ENCODE peak calls at places on chromosomes 13 and 19, in five cellular contexts. One of them, this sample, is unnamed.

GRCh38 chr19:16066611-16067104 is 9.6 kb upstream of the TPM4 start:
- DNase-seq in AG04449: no peak
- DNase-seq in CD8-positive, alpha-beta memory T cell: peak; percentile 57
- DNase-seq in left ventricle myocardium inferior: no peak
- DNase-seq in effector memory CD4-positive, alpha-beta T cell: no peak
- DNase-seq in this sample: peak; percentile 30

GRCh38 chr13:45121421-45121820 is 1.1 kb downstream of the GTF2F2 start:
- DNase-seq in AG04449: no peak
- DNase-seq in CD8-positive, alpha-beta memory T cell: no peak
- DNase-seq in left ventricle myocardium inferior: no peak
- DNase-seq in effector memory CD4-positive, alpha-beta T cell: no peak
- DNase-seq in this sample: peak; percentile 52

GRCh38 chr19:15107056-15108010 is at the start of gene SYDE1:
- DNase-seq in AG04449: no peak
- DNase-seq in CD8-positive, alpha-beta memory T cell: no peak
- DNase-seq in left ventricle myocardium inferior: peak; percentile 56
- DNase-seq in effector memory CD4-positive, alpha-beta T cell: no peak
- DNase-seq in this sample: peak; percentile 64

GRCh38 chr19:32373614-32374295 is 28.3 kb downstream of the ZNF507 start:
- DNase-seq in AG04449: peak; percentile 98
- DNase-seq in CD8-positive, alpha-beta memory T cell: no peak
- DNase-seq in left ventricle myocardium inferior: no peak
- DNase-seq in effector memory CD4-positive, alpha-beta T cell: no peak
- DNase-seq in this sample: no peak

GRCh38 chr13:64186503-64186902 is 2770.9 kb upstream of the PCDH20 start:
- DNase-seq in AG04449: peak; percentile 0
- DNase-seq in CD8-positive, alpha-beta memory T cell: no peak
- DNase-seq in left ventricle myocardium inferior: no peak
- DNase-seq in effector memory CD4-positive, alpha-beta T cell: no peak
- DNase-seq in this sample: no peak

GRCh38 chr19:54208784-54209057 is 8.1 kb downstream of the RPS9 start:
- DNase-seq in AG04449: no peak
- DNase-seq in CD8-positive, alpha-beta memory T cell: no peak
- DNase-seq in left ventricle myocardium inferior: no peak
- DNase-seq in effector memory CD4-positive, alpha-beta T cell: no peak
- DNase-seq in this sample: peak; percentile 54

GRCh38 chr13:108859202-108860012 is 230.0 kb downstream of the MYO16 start:
- DNase-seq in AG04449: peak; percentile 76
- DNase-seq in CD8-positive, alpha-beta memory T cell: no peak
- DNase-seq in left ventricle myocardium inferior: no peak
- DNase-seq in effector memory CD4-positive, alpha-beta T cell: no peak
- DNase-seq in this sample: no peak

GRCh38 chr19:7617172-7617571 is 12.2 kb downstream of the XAB2 start:
- DNase-seq in AG04449: no peak
- DNase-seq in CD8-positive, alpha-beta memory T cell: no peak
- DNase-seq in left ventricle myocardium inferior: no peak
- DNase-seq in effector memory CD4-positive, alpha-beta T cell: no peak
- DNase-seq in this sample: no peak

GRCh38 chr13:25421602-25422001 is 49.8 kb downstream of the ATP8A2 start:
- DNase-seq in AG04449: no peak
- DNase-seq in CD8-positive, alpha-beta memory T cell: no peak
- DNase-seq in left ventricle myocardium inferior: no peak
- DNase-seq in effector memory CD4-positive, alpha-beta T cell: no peak
- DNase-seq in this sample: no peak

GRCh38 chr13:50587122-50587521 is 256.4 kb downstream of the DLEU7 start:
- DNase-seq in AG04449: no peak
- DNase-seq in CD8-positive, alpha-beta memory T cell: no peak
- DNase-seq in left ventricle myocardium inferior: no peak
- DNase-seq in effector memory CD4-positive, alpha-beta T cell: no peak
- DNase-seq in this sample: no peak

GRCh38 chr13:75633285-75633684 is 2.8 kb upstream of the LMO7 start:
- DNase-seq in AG04449: peak; percentile 88
- DNase-seq in CD8-positive, alpha-beta memory T cell: no peak
- DNase-seq in left ventricle myocardium inferior: no peak
- DNase-seq in effector memory CD4-positive, alpha-beta T cell: no peak
- DNase-seq in this sample: no peak

DNA sequence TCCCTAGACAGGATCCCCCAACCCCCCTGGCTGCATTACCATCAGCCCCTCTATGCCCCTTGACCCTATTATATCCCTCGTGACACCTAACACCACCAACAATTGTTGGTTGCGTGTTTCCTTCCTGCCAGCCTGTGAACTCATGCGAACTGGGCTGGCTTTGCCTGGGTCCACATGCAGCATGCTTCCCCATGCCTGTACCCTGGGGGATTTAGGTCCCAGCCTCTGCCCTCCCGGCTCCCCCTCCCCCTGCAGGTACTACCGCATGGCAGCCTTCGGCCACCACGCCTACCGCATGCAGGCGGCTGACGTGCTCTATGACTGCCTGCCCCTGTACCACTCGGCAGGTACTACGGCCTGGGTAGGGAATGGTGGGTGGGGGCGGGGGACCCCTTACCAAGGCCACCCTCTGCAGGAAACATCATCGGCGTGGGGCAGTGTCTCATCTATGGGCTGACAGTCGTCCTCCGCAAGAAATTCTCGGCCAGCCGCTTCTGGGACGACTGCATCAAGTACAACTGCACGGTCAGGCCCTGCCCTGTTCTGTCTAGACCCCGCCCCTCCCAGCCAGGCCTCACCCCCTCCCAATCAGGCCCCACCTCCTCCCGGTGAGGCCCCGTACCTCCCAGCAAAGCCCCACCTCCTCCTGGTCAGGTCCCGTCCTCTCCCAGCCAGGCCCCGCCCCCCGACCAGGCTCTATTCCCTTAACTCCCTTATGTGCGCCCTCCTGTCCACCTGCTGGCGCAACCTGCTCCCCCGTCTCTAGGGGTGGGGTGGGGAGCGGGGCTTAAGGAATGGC is 18.5 kb downstream of the SLC27A1 start:
- DNase-seq in AG04449: no peak
- DNase-seq in CD8-positive, alpha-beta memory T cell: peak; percentile 76
- DNase-seq in left ventricle myocardium inferior: peak; percentile 59
- DNase-seq in effector memory CD4-positive, alpha-beta T cell: peak; percentile 57
- DNase-seq in this sample: peak; percentile 100
- H3K4me3 ChIP-seq in AG04449: no peak overlapping the region
- H3K4me3 ChIP-seq in CD8-positive, alpha-beta memory T cell: peak overlapping the region; percentile 62
- H3K4me3 ChIP-seq in left ventricle myocardium inferior: peak overlapping the region; percentile 43
- H3K4me3 ChIP-seq in effector memory CD4-positive, alpha-beta T cell: peak overlapping the region; percentile 16
- H3K4me3 ChIP-seq in this sample: peak overlapping the region; percentile 31

DNA sequence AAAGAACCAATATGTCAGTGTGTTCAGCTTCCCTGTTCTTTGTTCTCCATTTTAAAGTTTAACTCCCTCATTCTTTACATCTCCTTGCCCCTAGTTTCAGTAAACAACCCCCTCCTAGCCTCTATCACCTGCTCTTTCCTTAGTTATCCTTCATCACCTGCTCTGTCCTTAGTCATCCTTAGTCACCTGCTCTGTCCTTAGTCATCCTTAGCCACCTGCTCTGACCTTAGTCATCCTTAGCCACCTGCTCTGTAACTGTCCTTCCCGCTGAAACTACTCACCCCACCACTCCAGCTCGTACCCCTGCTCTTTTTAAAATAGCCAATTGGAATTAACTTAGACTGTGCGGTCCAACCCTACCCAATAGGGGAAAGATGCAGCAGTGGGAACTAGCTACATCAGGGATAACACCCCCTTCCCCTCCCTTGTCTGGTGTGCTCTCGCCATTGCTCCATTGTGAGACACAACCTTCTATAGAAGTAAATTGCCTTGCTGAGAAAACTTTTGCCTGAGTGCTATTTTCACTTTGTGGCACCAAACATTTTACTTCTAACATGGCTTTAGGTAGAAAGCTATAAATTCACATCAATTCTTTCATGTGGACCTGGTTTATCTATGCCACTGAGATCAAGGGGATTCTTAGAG is 16.2 kb downstream of the EDNRB start:
- DNase-seq in AG04449: no peak
- DNase-seq in CD8-positive, alpha-beta memory T cell: no peak
- DNase-seq in left ventricle myocardium inferior: no peak
- DNase-seq in effector memory CD4-positive, alpha-beta T cell: no peak
- DNase-seq in this sample: no peak
- H3K4me3 ChIP-seq in AG04449: no peak overlapping the region
- H3K4me3 ChIP-seq in CD8-positive, alpha-beta memory T cell: no peak overlapping the region
- H3K4me3 ChIP-seq in left ventricle myocardium inferior: no peak overlapping the region
- H3K4me3 ChIP-seq in effector memory CD4-positive, alpha-beta T cell: no peak overlapping the region
- H3K4me3 ChIP-seq in this sample: no peak overlapping the region

DNA sequence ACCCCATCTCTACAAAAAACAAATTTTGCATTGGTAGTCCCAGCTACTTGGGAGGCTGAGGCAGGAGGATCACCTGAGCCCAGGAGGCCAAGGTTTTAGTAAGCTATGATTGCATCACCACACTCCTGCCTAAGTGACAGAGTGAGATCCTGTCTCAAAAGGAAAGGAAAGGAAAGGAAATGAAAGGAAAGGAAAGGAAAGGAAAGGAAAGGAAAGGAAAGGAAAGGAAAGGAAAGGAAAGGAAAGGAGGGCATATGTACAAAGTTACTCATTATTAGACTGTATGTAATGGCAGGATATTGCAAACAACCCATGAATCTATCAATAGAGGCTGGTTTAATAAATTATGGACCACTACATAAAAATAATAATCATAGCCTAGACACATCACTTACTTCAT is 40.8 kb upstream of the CACNA1A start:
- DNase-seq in AG04449: no peak
- DNase-seq in CD8-positive, alpha-beta memory T cell: no peak
- DNase-seq in left ventricle myocardium inferior: no peak
- DNase-seq in effector memory CD4-positive, alpha-beta T cell: no peak
- DNase-seq in this sample: no peak
- H3K4me3 ChIP-seq in AG04449: no peak overlapping the region
- H3K4me3 ChIP-seq in CD8-positive, alpha-beta memory T cell: no peak overlapping the region
- H3K4me3 ChIP-seq in left ventricle myocardium inferior: no peak overlapping the region
- H3K4me3 ChIP-seq in effector memory CD4-positive, alpha-beta T cell: no peak overlapping the region
- H3K4me3 ChIP-seq in this sample: no peak overlapping the region

GRCh38 chr13:73230714-73231113 is 171.9 kb downstream of the KLF5 start:
- DNase-seq in AG04449: no peak
- DNase-seq in CD8-positive, alpha-beta memory T cell: no peak
- DNase-seq in left ventricle myocardium inferior: no peak
- DNase-seq in effector memory CD4-positive, alpha-beta T cell: no peak
- DNase-seq in this sample: no peak
- H3K4me3 ChIP-seq in AG04449: no peak overlapping the region
- H3K4me3 ChIP-seq in CD8-positive, alpha-beta memory T cell: no peak overlapping the region
- H3K4me3 ChIP-seq in left ventricle myocardium inferior: no peak overlapping the region
- H3K4me3 ChIP-seq in effector memory CD4-positive, alpha-beta T cell: no peak overlapping the region
- H3K4me3 ChIP-seq in this sample: no peak overlapping the region

GRCh38 chr19:51125421-51126075 is 842 bp downstream of the SIGLEC9 start:
- DNase-seq in AG04449: no peak
- DNase-seq in CD8-positive, alpha-beta memory T cell: no peak
- DNase-seq in left ventricle myocardium inferior: no peak
- DNase-seq in effector memory CD4-positive, alpha-beta T cell: no peak
- DNase-seq in this sample: no peak
- H3K4me3 ChIP-seq in AG04449: no peak overlapping the region
- H3K4me3 ChIP-seq in CD8-positive, alpha-beta memory T cell: peak overlapping the region; percentile 23
- H3K4me3 ChIP-seq in left ventricle myocardium inferior: peak overlapping the region; percentile 44
- H3K4me3 ChIP-seq in effector memory CD4-positive, alpha-beta T cell: no peak overlapping the region
- H3K4me3 ChIP-seq in this sample: no peak overlapping the region

GRCh38 chr13:30908416-30908980 is 2.4 kb downstream of the MEDAG start:
- DNase-seq in AG04449: no peak
- DNase-seq in CD8-positive, alpha-beta memory T cell: no peak
- DNase-seq in left ventricle myocardium inferior: peak; percentile 47
- DNase-seq in effector memory CD4-positive, alpha-beta T cell: no peak
- DNase-seq in this sample: no peak
- H3K4me3 ChIP-seq in AG04449: no peak overlapping the region
- H3K4me3 ChIP-seq in CD8-positive, alpha-beta memory T cell: no peak overlapping the region
- H3K4me3 ChIP-seq in left ventricle myocardium inferior: peak overlapping the region; percentile 71
- H3K4me3 ChIP-seq in effector memory CD4-positive, alpha-beta T cell: no peak overlapping the region
- H3K4me3 ChIP-seq in this sample: no peak overlapping the region

DNA sequence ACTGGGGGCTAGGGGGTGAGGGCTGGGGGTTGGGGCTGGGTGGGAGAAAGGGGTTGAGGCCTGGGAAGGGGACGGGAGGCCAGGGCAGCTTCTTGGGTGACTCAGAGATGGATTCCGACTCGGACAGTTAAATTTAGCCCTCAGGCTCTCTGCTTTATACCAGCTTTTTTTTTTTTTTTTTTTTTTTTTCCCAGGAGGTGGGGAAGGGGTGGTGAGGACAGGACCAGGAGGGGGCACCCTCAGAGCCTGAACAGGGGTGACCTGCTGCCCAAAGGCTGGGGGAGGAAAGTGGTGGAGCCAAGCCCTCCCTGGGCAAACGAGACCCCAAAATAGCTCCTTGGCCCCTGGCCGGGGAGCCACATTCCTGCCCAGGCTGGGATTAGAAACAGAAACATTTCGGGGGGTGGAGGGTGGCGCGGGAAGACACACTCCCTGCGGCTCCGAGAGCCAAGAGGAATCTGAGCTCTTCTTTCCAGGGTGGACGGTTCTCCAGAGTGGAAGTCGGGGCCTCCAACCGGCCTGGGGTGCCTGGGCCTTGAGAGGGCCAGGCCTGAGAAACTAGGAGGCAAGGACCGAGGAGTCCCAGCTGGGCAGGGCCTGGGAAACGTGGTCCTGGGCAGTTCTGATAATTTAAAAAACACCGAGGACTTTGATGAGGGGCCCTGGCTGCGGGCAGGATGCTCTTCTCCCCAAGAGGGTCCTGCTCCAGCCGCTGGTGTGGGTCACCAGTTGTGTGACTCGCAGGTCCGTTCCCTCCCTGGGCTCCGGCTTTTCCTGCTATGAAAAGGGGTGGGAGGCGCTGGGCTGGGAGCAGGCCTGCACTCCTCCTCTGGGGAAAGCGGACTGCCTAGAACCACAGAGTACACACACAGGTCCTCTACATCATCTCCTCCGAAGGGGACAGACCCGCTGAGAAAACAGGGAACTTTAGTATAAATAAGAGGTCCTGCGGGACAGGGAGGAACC is 813 bp upstream of the DMPK start:
- DNase-seq in AG04449: peak; percentile 31
- DNase-seq in CD8-positive, alpha-beta memory T cell: no peak
- DNase-seq in left ventricle myocardium inferior: peak; percentile 85
- DNase-seq in effector memory CD4-positive, alpha-beta T cell: no peak
- DNase-seq in this sample: no peak
- H3K4me3 ChIP-seq in AG04449: peak overlapping the region; percentile 61
- H3K4me3 ChIP-seq in CD8-positive, alpha-beta memory T cell: no peak overlapping the region
- H3K4me3 ChIP-seq in left ventricle myocardium inferior: peak overlapping the region; percentile 75
- H3K4me3 ChIP-seq in effector memory CD4-positive, alpha-beta T cell: no peak overlapping the region
- H3K4me3 ChIP-seq in this sample: no peak overlapping the region

DNA sequence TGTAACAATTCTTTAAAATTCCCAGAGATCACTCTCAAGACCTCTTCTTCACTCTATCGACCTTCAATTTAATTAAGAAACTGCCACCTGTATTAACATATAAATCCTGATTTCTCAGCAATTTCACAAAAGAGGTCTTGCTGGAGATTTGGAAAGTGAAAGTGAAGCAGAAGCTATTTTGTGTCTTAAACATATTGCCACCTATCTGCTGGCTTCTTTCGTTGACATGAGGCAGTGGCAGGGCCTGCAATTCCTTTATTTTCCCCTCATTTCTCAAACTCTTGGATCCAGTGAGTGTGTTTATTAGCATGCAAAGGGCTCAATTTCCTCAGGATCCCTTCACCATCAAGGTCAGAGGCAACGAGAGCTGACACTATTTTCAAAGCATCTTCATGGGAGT is 780.2 kb upstream of the SLITRK1 start:
- DNase-seq in AG04449: no peak
- DNase-seq in CD8-positive, alpha-beta memory T cell: no peak
- DNase-seq in left ventricle myocardium inferior: no peak
- DNase-seq in effector memory CD4-positive, alpha-beta T cell: no peak
- DNase-seq in this sample: no peak
- H3K4me3 ChIP-seq in AG04449: no peak overlapping the region
- H3K4me3 ChIP-seq in CD8-positive, alpha-beta memory T cell: no peak overlapping the region
- H3K4me3 ChIP-seq in left ventricle myocardium inferior: no peak overlapping the region
- H3K4me3 ChIP-seq in effector memory CD4-positive, alpha-beta T cell: no peak overlapping the region
- H3K4me3 ChIP-seq in this sample: no peak overlapping the region